ENCODE peak calls at places on chromosome 19, in five cellular contexts. I, V, Y, D and K are unnamed samples. For H3K27me3, the result is how much of the 10 kb centered on the place peaks cover.

GRCh38 chr19:31676271-31677004 is 327.2 kb upstream of the TSHZ3 start:
- DNase-seq in I (no peak), V (no peak), Y (no peak), D (no peak), K (no peak)

GRCh38 chr19:22532388-22533310 is 101.5 kb upstream of the ZNF492 start:
- DNase-seq in I (no peak), V (no peak), Y (no peak), D (peak), K (no peak)

GRCh38 chr19:52963229-52963760 is 614 bp upstream of the ZNF816 start:
- DNase-seq in I (no peak), V (no peak), Y (peak), D (no peak), K (no peak)

GRCh38 chr19:53910170-53910518 is 1.1 kb downstream of the CACNG7 start:
- DNase-seq in I (no peak), V (no peak), Y (no peak), D (no peak), K (no peak)

GRCh38 chr19:16320987-16321386 is 3.6 kb upstream of the KLF2 start:
- DNase-seq in I (no peak), V (no peak), Y (no peak), D (no peak), K (no peak)

GRCh38 chr19:10228925-10229324 is 2.2 kb downstream of the S1PR2 start:
- DNase-seq in I (peak), V (no peak), Y (peak), D (no peak), K (no peak)

GRCh38 chr19:7772752-7773291 is 9.8 kb downstream of the CLEC4M start:
- DNase-seq in I (no peak), V (no peak), Y (no peak), D (no peak), K (no peak)

GRCh38 chr19:54209748-54210494 is 9.3 kb downstream of the RPS9 start:
- DNase-seq in I (peak), V (peak), Y (peak), D (peak), K (peak)

DNA sequence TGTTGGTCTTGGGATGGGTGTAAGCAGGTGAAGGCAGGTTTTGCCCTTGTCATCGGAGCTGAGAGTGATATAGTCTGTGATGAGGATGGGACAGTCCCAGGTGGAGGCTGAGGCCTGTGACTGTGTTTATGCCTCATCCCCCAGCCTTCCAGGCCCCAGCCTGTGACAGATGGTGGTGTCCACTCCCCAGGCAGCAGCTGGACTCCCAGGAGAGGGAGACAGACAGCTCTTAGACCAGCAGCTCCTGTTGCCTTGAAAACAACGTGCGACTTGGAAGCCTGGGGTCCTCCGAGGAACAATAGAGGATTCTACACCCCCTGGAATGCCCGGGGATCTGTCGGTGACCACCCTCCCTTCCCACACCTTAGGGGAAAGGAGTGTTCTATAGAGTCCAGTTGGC is 63.8 kb downstream of the CHST8 start:
- DNase-seq in I (no peak), V (no peak), Y (no peak), D (no peak), K (no peak)
- TF ChIP-seq CTCF in I (no peak), V (no peak), Y (no peak), D (no peak), K (no peak)

DNA sequence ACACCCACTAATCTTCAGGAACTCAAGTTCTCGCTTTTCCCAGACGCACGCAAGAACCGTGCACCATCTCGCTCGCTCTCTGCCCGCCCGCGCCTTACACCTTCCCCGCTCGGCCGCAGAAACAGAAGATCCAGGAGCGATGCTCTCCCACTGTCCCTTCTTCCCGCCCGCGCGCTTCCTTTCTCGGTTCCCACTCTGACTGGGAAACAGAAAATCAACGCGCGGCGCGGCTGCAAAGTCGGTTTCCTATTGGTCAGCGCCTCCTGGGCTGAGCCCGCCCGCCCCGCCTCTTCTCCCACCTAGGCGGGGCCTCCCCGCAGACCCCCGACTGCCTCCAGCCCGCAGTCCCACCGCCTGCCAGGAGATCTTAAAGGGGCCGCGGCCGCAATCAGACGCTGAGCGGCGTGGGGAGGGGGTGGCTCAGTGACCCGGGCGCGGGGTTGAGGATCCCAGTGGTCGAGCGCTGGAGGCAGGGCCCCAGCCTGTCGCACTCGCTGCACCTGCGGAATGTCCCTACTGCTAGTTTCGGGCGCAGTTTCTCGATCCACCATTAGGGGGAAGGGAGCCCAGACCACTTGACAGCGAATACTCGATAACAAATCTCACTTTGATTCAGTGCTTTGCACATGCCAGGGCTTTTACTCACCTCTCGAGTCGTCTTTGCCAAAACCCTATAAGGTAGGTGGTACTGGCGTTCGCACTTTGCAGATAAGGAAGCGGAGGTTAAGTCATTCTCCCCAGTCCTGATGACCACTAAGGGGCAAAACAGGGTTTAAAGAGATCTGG is 700 bp upstream of the SLC25A23 start:
- DNase-seq in I (peak), V (peak), Y (peak), D (peak), K (peak)
- TF ChIP-seq POLR2AphosphoS5 in I (no peak), V (peak), Y (no peak), D (no peak), K (peak)

GRCh38 chr19:2440515-2440914 is 13.1 kb upstream of the TIMM13 start:
- DNase-seq in I (no peak), V (no peak), Y (no peak), D (no peak), K (no peak)
- H3K27me3 ChIP-seq in I (under half), V (under half), Y (under half), D (under half), K (under half)

DNA sequence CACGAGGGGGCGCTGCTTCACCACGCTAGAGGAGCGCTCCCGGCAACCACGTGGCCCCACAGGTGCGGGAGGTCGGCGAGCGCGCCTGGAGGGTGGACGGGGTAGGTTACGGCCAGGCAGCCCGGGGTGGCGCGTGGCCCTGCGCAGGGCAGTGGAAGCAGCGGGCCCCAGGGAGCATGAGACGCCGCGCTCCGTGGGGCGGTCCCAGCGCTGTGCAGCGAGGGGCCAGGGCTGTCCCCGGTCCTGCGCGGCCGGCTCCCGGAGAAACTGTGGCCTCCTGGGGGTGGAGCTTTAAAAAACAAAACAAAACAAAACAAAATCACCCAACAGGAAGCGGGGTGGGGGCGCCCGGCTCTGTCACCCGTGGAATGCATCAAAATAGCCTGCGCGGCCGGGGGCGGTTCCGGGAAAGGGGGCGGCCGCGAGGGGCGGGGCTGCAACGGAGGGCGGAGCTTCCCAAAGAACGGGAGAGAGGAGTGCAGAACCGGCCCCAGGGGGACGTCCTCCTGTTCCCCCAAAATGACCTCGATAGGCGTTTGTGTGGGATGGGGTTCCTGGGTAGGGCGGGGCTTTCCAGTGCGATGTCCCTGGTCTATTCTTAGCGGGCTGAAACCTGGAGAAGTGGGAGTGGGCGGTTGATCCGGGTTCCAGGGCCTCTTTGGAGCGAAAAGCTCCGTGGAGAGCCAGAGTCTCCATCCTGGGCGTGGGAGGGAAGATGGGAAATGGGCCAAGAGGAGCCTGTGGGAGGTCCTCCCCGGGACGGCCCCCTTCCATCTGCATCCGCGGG is 27.3 kb downstream of the NUMBL start:
- DNase-seq in I (peak), V (peak), Y (peak), D (peak), K (peak)
- TF ChIP-seq CTCF in I (no peak), V (no peak), Y (peak), D (no peak), K (no peak)

DNA sequence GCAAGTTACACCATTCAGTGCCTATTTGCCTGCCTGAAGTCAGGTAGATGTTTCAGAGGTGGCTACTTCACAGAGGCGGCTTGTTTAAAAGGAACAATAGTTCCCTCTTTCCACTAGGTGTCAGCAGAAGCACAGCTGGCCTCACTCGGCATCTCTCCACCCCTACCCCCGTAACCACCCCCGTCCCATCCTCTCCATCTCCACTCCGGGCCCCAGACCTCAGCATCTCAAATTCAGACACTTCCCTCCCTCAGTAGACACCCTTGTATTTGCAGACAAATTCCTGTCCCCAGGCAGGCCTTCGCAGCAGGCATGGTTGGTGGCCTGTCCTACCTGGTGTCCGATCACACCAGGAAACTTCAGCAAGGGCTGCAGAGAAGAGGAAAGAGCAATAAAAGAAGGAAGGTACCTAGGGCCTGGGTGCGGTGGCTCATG is 9.1 kb upstream of the DPP9 start:
- DNase-seq in I (peak), V (peak), Y (peak), D (no peak), K (peak)
- TF ChIP-seq POLR2AphosphoS5 in I (no peak), V (no peak), Y (no peak), D (no peak), K (no peak)

GRCh38 chr19:35833972-35834371 is 18.3 kb downstream of the NPHS1 start:
- DNase-seq in I (no peak), V (no peak), Y (no peak), D (no peak), K (no peak)
- H3K27me3 ChIP-seq in I (under half), V (under half), Y (under half), D (under half), K (half or more)

GRCh38 chr19:50546527-50547221 is 21.6 kb downstream of the LRRC4B start:
- DNase-seq in I (no peak), V (no peak), Y (no peak), D (no peak), K (no peak)

GRCh38 chr19:50549927-50550593 is 18.2 kb downstream of the LRRC4B start:
- DNase-seq in I (no peak), V (no peak), Y (no peak), D (no peak), K (no peak)

GRCh38 chr19:50548191-50549058 is 19.8 kb downstream of the LRRC4B start:
- DNase-seq in I (no peak), V (no peak), Y (no peak), D (no peak), K (no peak)

GRCh38 chr19:50549059-50549926 is 18.9 kb downstream of the LRRC4B start:
- DNase-seq in I (no peak), V (no peak), Y (no peak), D (no peak), K (no peak)

DNA sequence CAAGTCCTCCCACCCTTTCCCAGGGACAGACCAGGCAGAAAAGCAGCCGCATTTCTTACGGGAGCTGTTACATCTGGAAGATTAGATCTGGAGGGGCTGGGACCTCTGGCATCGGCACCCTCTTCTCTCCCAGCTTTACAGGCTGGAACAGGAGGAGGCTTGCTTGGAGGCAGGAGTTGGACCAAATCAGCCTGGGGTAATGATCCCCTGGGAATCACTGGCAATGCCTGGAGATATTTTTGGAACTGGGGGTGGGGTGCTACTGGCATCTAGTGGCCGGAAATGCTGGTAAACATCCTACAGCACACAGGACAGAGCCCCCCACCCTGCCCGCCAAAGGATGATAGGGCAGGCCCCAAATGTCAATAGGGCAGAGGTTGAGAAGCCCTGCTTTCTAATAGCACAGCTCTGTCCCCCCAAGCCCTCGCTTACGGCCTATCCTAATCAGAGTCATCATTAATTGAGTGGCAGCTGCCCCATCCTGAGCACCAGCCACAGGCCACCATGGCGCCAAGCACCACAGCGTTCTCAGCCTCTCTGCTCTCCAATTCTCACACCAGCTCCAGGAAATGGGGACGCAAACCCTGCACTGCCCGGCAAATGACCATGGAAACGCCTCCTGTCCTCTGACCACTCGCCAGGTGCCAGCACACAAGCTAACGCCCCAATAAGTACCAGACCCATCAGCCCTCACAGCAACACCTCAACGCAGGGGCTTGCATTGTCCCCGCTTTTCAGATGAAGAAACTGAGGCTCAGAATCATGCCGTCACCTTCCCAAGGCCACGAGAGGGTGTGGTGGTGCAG is 20.6 kb downstream of the LRRC4B start:
- DNase-seq in I (no peak), V (no peak), Y (no peak), D (no peak), K (no peak)
- TF ChIP-seq CTCF in I (no peak), V (no peak), Y (peak), D (no peak), K (no peak)

GRCh38 chr19:34230833-34231232 is 23.5 kb upstream of the GARRE1 start:
- DNase-seq in I (no peak), V (no peak), Y (no peak), D (no peak), K (no peak)
- TF ChIP-seq POLR2AphosphoS5 in I (peak), V (no peak), Y (no peak), D (no peak), K (no peak)

DNA sequence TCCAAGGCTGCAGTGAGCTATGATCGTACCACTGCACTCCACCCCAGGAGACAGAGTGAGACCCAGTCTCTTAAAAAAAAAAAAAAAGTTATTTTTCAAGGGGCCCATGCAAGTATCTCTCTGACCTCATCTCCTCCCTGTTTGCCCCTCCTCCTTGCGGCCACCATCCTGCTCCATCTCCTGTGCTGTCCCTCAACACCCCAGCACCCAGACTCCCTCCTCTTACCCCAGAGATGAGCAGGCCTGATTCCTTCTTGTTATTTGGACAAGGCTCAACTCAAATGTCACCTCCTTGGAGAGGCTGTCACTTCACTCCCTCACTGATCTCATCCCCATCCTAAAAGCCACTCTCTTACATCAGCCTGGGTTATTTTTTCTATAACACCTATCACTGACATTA is 4.4 kb downstream of the RYR1 start:
- DNase-seq in I (no peak), V (no peak), Y (no peak), D (no peak), K (no peak)
- H3K27me3 ChIP-seq in I (under half), V (under half), Y (under half), D (under half), K (under half)